ENCODE peak calls at places on chromosomes 16 and 17, in ten cellular contexts. T, N, U, C, B, D, S, M, X and L are unnamed samples.
A peak's percentile ranks its signal among the peaks of the same experiment; 100 is the strongest.

GRCh38 chr16:88856122-88856827 is 472 bp downstream of the GALNS start:
- DNase-seq in T (no peak), N (peak; percentile 18), U (peak; percentile 38), C (no peak), B (peak; percentile 39), D (no peak), S (no peak), M (no peak), X (peak; percentile 25), L (no peak)

GRCh38 chr17:11693284-11693683 is 95.0 kb downstream of the DNAH9 start:
- DNase-seq in T (no peak), N (no peak), U (no peak), C (no peak), B (no peak), D (no peak), S (no peak), M (no peak), X (no peak), L (no peak)

GRCh38 chr17:73637866-73638265 is 6.4 kb downstream of the SDK2 start:
- DNase-seq in T (no peak), N (no peak), U (no peak), C (no peak), B (no peak), D (no peak), S (no peak), M (no peak), X (no peak), L (no peak)

GRCh38 chr16:997440-998051 is 16.0 kb downstream of the SOX8 start:
- DNase-seq in T (no peak), N (peak; percentile 28), U (no peak), C (peak; percentile 48), B (peak; percentile 55), D (no peak), S (peak; percentile 71), M (no peak), X (peak; percentile 73), L (peak; percentile 34)

GRCh38 chr16:22073350-22073749 is 19.0 kb upstream of the VWA3A start:
- DNase-seq in T (no peak), N (no peak), U (no peak), C (no peak), B (no peak), D (no peak), S (no peak), M (no peak), X (no peak), L (no peak)

GRCh38 chr16:23382279-23382678 is 70.7 kb downstream of the COG7 start:
- DNase-seq in T (no peak), N (no peak), U (no peak), C (no peak), B (no peak), D (no peak), S (no peak), M (no peak), X (no peak), L (no peak)

GRCh38 chr17:78658281-78658785 is 81.1 kb upstream of the DNAH17 start:
- DNase-seq in T (no peak), N (peak; percentile 77), U (no peak), C (no peak), B (no peak), D (no peak), S (no peak), M (no peak), X (no peak), L (no peak)

GRCh38 chr17:17682737-17683675 is 1.7 kb downstream of the RAI1 start:
- DNase-seq in T (peak; percentile 64), N (peak; percentile 93), U (peak; percentile 71), C (peak; percentile 77), B (peak; percentile 78), D (peak; percentile 83), S (peak; percentile 75), M (peak; percentile 76), X (peak; percentile 84), L (peak; percentile 55)

GRCh38 chr16:67447508-67448076 is 16.7 kb downstream of the HSD11B2 start:
- DNase-seq in T (no peak), N (peak; percentile 47), U (peak; percentile 45), C (peak; percentile 60), B (peak; percentile 54), D (no peak), S (no peak), M (peak; percentile 60), X (peak; percentile 48), L (no peak)

GRCh38 chr17:46883871-46884270 is 32.5 kb downstream of the WNT9B start:
- DNase-seq in T (no peak), N (no peak), U (no peak), C (no peak), B (no peak), D (no peak), S (no peak), M (no peak), X (no peak), L (no peak)

GRCh38 chr16:13421726-13422125 is 498.2 kb upstream of the ERCC4 start:
- DNase-seq in T (no peak), N (no peak), U (no peak), C (no peak), B (no peak), D (no peak), S (no peak), M (no peak), X (no peak), L (no peak)

GRCh38 chr16:53872248-53873221 is 168.6 kb downstream of the FTO start:
- DNase-seq in T (no peak), N (peak; percentile 51), U (no peak), C (no peak), B (no peak), D (no peak), S (no peak), M (no peak), X (no peak), L (no peak)

GRCh38 chr16:30585022-30585399 is 486 bp downstream of the ZNF785 start:
- DNase-seq in T (no peak), N (no peak), U (no peak), C (no peak), B (no peak), D (no peak), S (peak; percentile 56), M (no peak), X (no peak), L (no peak)

GRCh38 chr16:8675183-8676159 is 1.1 kb downstream of the ABAT start:
- DNase-seq in T (no peak), N (no peak), U (no peak), C (no peak), B (no peak), D (no peak), S (no peak), M (peak; percentile 41), X (peak; percentile 62), L (peak; percentile 48)

GRCh38 chr16:87843678-87844373 is 25.5 kb downstream of the SLC7A5 start:
- DNase-seq in T (no peak), N (no peak), U (no peak), C (no peak), B (no peak), D (no peak), S (no peak), M (no peak), X (no peak), L (no peak)

GRCh38 chr17:27558842-27559505 is 72.0 kb upstream of the LGALS9 start:
- DNase-seq in T (no peak), N (no peak), U (no peak), C (no peak), B (no peak), D (no peak), S (peak; percentile 29), M (no peak), X (no peak), L (no peak)
- H3K4me3 ChIP-seq in T (no peak overlapping the region), N (peak overlapping the region; percentile 74), U (peak overlapping the region; percentile 40), C (peak overlapping the region; percentile 54), B (no peak overlapping the region), D (peak overlapping the region; percentile 32), S (no peak overlapping the region), M (no peak overlapping the region), X (no peak overlapping the region), L (no peak overlapping the region)

GRCh38 chr16:27352026-27352425 is 38.3 kb downstream of the IL4R start:
- DNase-seq in T (no peak), N (no peak), U (no peak), C (no peak), B (no peak), D (no peak), S (no peak), M (no peak), X (no peak), L (no peak)
- H3K36me3 ChIP-seq in T (peaks cover 84% of the 10 kb centered on the region), N (peaks cover 73% of the 10 kb centered on the region), U (peaks cover 45% of the 10 kb centered on the region), C (peaks cover 94% of the 10 kb centered on the region), B (no peaks in the 10 kb centered on the region), D (peaks cover 63% of the 10 kb centered on the region), S (peaks cover 15% of the 10 kb centered on the region), M (no peaks in the 10 kb centered on the region), X (peaks cover 65% of the 10 kb centered on the region), L (peaks cover 91% of the 10 kb centered on the region)

DNA sequence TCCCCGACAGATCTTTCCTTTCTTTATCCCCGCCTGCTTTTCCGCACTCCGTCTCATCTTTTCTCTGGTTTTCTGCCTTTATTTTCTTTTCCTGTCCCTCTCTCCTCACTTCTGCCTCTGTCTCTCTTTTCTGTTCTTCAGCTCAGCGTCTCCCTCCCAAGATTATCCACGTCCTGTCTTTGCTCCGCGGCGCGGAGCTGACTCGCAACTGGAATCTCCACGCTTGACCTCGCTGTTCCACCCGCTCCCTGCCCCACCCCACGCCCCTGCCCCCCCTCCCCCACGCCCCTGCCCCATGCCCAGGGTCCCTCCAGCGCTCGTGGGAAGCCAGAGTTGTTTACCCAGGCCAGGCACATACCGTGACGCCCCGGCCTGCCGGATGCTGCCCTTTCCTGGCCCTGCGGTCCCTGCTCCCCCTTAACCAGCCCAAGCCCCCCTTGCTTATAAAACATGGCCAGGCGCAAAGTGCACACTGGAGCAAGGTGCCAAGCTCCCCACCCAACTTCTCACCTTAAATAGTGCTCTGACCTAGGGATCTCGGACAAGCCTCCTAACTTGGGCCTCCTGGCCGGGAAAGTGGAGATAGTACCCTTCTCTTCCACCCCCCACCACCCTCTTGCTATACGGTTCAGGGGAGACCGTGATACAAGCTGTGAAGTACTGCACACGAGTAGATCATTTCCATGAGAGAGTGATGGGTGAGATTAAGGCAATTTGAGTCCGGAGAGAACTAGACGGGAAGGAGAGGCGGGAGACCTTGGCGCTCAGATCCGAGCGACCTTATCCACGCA is 4.7 kb upstream of the LHX1 start:
- DNase-seq in T (no peak), N (no peak), U (no peak), C (no peak), B (no peak), D (no peak), S (no peak), M (no peak), X (no peak), L (no peak)
- H3K4me1 ChIP-seq in T (peaks cover 46% of the 10 kb centered on the region), N (peaks cover 12% of the 10 kb centered on the region), U (peaks cover 44% of the 10 kb centered on the region), C (peaks cover 66% of the 10 kb centered on the region), B (peaks cover 21% of the 10 kb centered on the region), D (peaks cover 61% of the 10 kb centered on the region), S (no peaks in the 10 kb centered on the region), M (peaks cover 18% of the 10 kb centered on the region), X (peaks cover 67% of the 10 kb centered on the region), L (peaks cover 58% of the 10 kb centered on the region)

DNA sequence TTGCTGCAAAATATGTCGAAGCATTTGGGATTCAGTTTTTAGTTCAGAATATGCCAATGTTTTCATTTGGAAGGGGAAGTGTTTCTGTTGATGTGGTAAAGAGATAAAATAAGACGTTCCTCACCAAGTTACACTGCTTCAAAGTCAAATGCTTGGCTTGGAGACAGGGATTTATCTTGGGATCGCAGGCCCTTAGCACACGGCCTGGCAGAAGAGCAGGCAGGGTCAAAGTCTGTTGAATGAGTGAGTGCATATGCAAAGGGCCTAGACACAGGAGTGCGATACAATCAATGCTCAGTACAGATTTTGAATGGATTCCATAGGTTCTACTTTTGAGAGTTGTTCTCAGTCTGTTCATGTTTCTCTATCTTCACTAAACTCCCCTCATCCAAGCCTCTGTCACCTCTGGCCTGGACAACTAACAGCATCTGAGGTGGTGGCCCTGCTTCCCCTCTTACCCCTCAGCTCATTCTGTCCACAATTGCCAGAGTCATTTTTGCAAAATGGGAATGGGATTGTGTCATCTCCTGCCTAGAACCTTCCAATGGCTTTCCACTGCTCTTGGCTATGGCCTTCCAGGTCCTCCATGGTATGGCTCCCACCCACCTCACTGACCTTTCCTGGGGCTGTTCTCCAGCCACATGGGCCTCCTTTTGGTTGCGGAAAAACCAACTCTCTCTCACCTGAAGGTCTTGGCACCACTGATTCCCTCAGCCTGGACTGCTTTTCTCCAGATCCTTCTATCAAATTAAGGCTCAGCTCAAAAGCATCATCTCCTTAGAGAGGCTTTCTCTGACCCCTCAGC is 3.2 kb downstream of the DEXI start:
- DNase-seq in T (no peak), N (no peak), U (no peak), C (no peak), B (no peak), D (no peak), S (no peak), M (no peak), X (no peak), L (no peak)
- H3K4me3 ChIP-seq in T (no peak overlapping the region), N (peak overlapping the region; percentile 93), U (peak overlapping the region; percentile 86), C (peak overlapping the region; percentile 93), B (no peak overlapping the region), D (peak overlapping the region; percentile 88), S (no peak overlapping the region), M (no peak overlapping the region), X (no peak overlapping the region), L (peak overlapping the region; percentile 4)